ENCODE peak calls at places on chromosomes 13 and 19, in eight cellular contexts. V is A673; J is PC-3; G is CD4-positive, alpha-beta T cell; F is thoracic aorta; N is right cardiac atrium; Z is effector memory CD4-positive, alpha-beta T cell; S is ovary. O is an unnamed sample.

GRCh38 chr13:59111711-59112110 is 1052.0 kb downstream of the DIAPH3 start:
- DNase-seq in V (peak), S (no peak), Z (no peak), F (no peak), J (no peak), G (no peak), N (no peak), O (no peak)

GRCh38 chr19:8065489-8066261 is 13.1 kb downstream of the CCL25 start:
- DNase-seq in Z (no peak), G (no peak), N (no peak), F (no peak), V (no peak), S (no peak), J (no peak), O (no peak)

GRCh38 chr19:46493236-46494114 is 2.2 kb downstream of the PNMA8B start:
- DNase-seq in Z (no peak), N (peak), F (no peak), S (peak), G (no peak), V (no peak), J (no peak), O (peak)

GRCh38 chr19:40262422-40262821 is 22.7 kb downstream of the AKT2 start:
- DNase-seq in G (no peak), J (no peak), Z (no peak), N (no peak), V (no peak), F (no peak), S (no peak), O (no peak)

GRCh38 chr13:65932587-65933239 is 1297.4 kb downstream of the PCDH9 start:
- DNase-seq in G (no peak), F (no peak), S (no peak), N (no peak), J (peak), V (no peak), Z (no peak), O (no peak)

GRCh38 chr13:97600438-97601080 is 166.6 kb downstream of the RAP2A start:
- DNase-seq in N (no peak), F (no peak), V (peak), S (no peak), Z (no peak), J (peak), G (no peak), O (no peak)

GRCh38 chr19:56423276-56423984 is 19.3 kb downstream of the ZNF583 start:
- DNase-seq in J (no peak), F (no peak), V (no peak), N (no peak), Z (no peak), S (no peak), G (no peak), O (no peak)

GRCh38 chr19:29831041-29831548 is 19.3 kb downstream of the CCNE1 start:
- DNase-seq in S (no peak), F (no peak), G (peak), J (peak), N (no peak), V (no peak), Z (peak), O (no peak)

GRCh38 chr13:25502551-25502950 is 130.8 kb downstream of the ATP8A2 start:
- DNase-seq in S (no peak), F (no peak), N (no peak), Z (no peak), V (no peak), J (no peak), G (no peak), O (no peak)

GRCh38 chr13:29901714-29902631 is 51.6 kb upstream of the UBL3 start:
- DNase-seq in N (no peak), J (peak), S (peak), F (no peak), V (peak), G (no peak), Z (no peak), O (no peak)

GRCh38 chr19:1333789-1334188 is 48.1 kb downstream of the EFNA2 start:
- DNase-seq in V (peak), N (no peak), G (no peak), S (no peak), J (no peak), Z (no peak), F (no peak), O (peak)

GRCh38 chr19:44626067-44626624 is 12.8 kb downstream of the IGSF23 start:
- DNase-seq in S (no peak), N (no peak), F (no peak), G (no peak), V (no peak), Z (no peak), J (peak), O (no peak)

GRCh38 chr19:46571495-46571894 is 29.6 kb upstream of the CALM3 start:
- DNase-seq in N (no peak), G (no peak), F (no peak), S (no peak), Z (no peak), J (peak), V (peak), O (no peak)

GRCh38 chr19:43463381-43464088 is 1.9 kb downstream of the LYPD3 start:
- DNase-seq in N (peak), V (peak), Z (peak), S (peak), J (peak), G (peak), F (peak), O (peak)

GRCh38 chr13:94073006-94073744 is 406.3 kb downstream of the DCT start:
- DNase-seq in J (peak), S (no peak), F (no peak), V (no peak), N (no peak), G (no peak), Z (no peak), O (no peak)

GRCh38 chr19:54207908-54208783 is 7.5 kb downstream of the RPS9 start:
- DNase-seq in N (peak), Z (no peak), S (peak), G (peak), J (peak), F (no peak), V (no peak), O (peak)

GRCh38 chr19:38657633-38658222 is 10.3 kb downstream of the ACTN4 start:
- DNase-seq in J (peak), N (no peak), F (no peak), Z (no peak), V (no peak), S (no peak), G (peak), O (no peak)

GRCh38 chr19:49930483-49931011 is 1.2 kb upstream of the NUP62 start:
- DNase-seq in G (peak), Z (no peak), S (peak), N (peak), V (peak), F (no peak), J (peak), O (no peak)

GRCh38 chr19:34759218-34759917 is 13.6 kb downstream of the ZNF599 start:
- DNase-seq in F (no peak), N (no peak), Z (no peak), S (no peak), J (no peak), V (no peak), G (no peak), O (no peak)

GRCh38 chr13:49259586-49259985 is 11.9 kb downstream of the CDADC1 start:
- DNase-seq in S (no peak), N (no peak), V (no peak), J (no peak), F (no peak), Z (no peak), G (no peak), O (no peak)

GRCh38 chr19:12769689-12770088 is 5.7 kb downstream of the HOOK2 start:
- DNase-seq in V (no peak), F (no peak), Z (no peak), N (no peak), S (no peak), G (peak), J (no peak), O (no peak)

GRCh38 chr13:112756967-112757758 is 67.3 kb downstream of the ATP11A start:
- DNase-seq in J (no peak), Z (no peak), S (no peak), N (no peak), G (no peak), V (no peak), F (no peak), O (peak)

GRCh38 chr13:26839682-26840081 is 79.1 kb upstream of the GPR12 start:
- DNase-seq in Z (no peak), V (no peak), J (no peak), F (no peak), S (no peak), G (no peak), N (no peak), O (no peak)

GRCh38 chr13:27536361-27537101 is 83.8 kb downstream of the LNX2 start:
- DNase-seq in J (no peak), F (no peak), G (no peak), N (no peak), V (no peak), Z (no peak), S (no peak), O (peak)

GRCh38 chr19:49936549-49936948 is 7.2 kb upstream of the NUP62 start:
- DNase-seq in F (no peak), S (no peak), J (no peak), Z (no peak), G (no peak), V (no peak), N (no peak), O (no peak)

GRCh38 chr19:6460099-6460884 is 700 bp upstream of the SLC25A23 start:
- DNase-seq in V (peak), S (peak), N (peak), J (peak), G (peak), F (peak), Z (peak), O (peak)
- H3K27ac ChIP-seq in V (peak), S (no peak), N (peak), J (peak), G (peak), F (peak), Z (peak), O (peak)

GRCh38 chr19:58572026-58572817 is 913 bp downstream of the MZF1 start:
- DNase-seq in N (peak), F (no peak), Z (no peak), J (no peak), V (no peak), S (no peak), G (no peak), O (no peak)
- H3K27ac ChIP-seq in N (peak), F (peak), Z (peak), J (peak), V (peak), S (peak), G (peak), O (peak)

GRCh38 chr19:17540174-17540573 is 15.3 kb upstream of the COLGALT1 start:
- DNase-seq in V (no peak), Z (no peak), S (no peak), J (no peak), G (no peak), F (no peak), N (no peak), O (no peak)
- H3K27ac ChIP-seq in V (no peak), Z (no peak), S (no peak), J (no peak), G (no peak), F (no peak), N (no peak), O (no peak)

DNA sequence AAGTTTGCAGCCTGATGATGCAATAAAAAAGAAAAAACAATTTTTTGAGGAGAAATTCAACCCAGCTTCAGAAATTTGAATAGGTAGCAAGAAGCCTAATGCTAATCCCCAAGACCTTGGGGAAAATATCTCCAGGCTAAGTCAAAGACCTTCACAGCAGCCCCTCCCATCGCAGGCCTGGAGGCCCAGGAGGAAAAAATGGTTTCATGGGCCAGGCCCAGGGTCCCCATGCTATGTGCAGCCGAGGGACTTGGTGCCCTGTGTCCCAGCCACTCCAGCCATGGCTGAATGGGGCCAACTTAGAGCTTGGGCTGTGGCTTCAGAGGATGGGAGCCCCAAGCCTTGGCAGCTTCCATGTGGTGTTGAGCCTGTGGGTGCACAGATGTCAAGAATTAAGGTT is 210.3 kb downstream of the SUCLA2 start:
- DNase-seq in Z (no peak), G (no peak), J (no peak), S (no peak), N (no peak), F (no peak), V (no peak), O (no peak)
- H3K27ac ChIP-seq in Z (no peak), G (no peak), J (no peak), S (no peak), N (no peak), F (no peak), V (no peak), O (no peak)

GRCh38 chr19:48645652-48646191 is at the start of gene CA11:
- DNase-seq in V (peak), Z (no peak), J (peak), F (no peak), N (peak), G (no peak), S (no peak), O (peak)

GRCh38 chr19:48642862-48643261 is 3.1 kb downstream of the CA11 start:
- DNase-seq in G (no peak), J (no peak), F (no peak), Z (no peak), N (no peak), S (no peak), V (no peak), O (no peak)

GRCh38 chr19:48646192-48646911 is 365 bp upstream of the CA11 start:
- DNase-seq in J (peak), V (peak), G (peak), F (no peak), S (peak), Z (peak), N (peak), O (peak)

GRCh38 chr19:48644839-48645651 is 942 bp downstream of the CA11 start:
- DNase-seq in G (peak), Z (peak), F (no peak), N (peak), V (peak), J (peak), S (peak), O (peak)

DNA sequence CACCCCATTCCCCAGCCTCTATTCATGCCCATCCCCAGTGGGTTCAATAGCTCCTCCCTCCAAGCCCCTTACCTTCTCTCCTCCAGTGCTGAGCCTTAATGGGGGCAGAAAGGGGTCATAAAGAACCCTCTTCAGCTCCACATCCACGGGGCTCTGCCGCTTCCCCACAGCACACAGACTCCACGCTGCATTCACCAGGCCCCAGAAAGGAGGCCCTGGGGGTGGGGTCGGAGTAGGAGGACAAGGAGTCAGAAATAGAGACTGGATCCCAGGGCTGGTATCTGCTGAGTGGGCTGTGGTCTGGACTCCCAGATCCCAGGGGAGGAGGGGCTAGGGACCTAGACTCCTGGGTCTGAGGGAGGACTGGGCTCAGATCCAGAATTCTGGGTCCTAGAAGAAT is 1.6 kb downstream of the CA11 start:
- DNase-seq in N (no peak), V (no peak), S (no peak), J (no peak), G (no peak), Z (no peak), F (no peak), O (no peak)
- H3K27ac ChIP-seq in N (no peak), V (peak), S (peak), J (no peak), G (no peak), Z (no peak), F (no peak), O (peak)